ENCODE peak calls at places on chromosomes 13 and 19, in six cellular contexts. One of them, this sample, is unnamed.

GRCh38 chr19:8242212-8242821 is 33.1 kb downstream of the CERS4 start:
- DNase-seq in kidney epithelial cell: no peak
- DNase-seq in neural progenitor cell: no peak
- DNase-seq in psoas muscle: no peak
- DNase-seq in left ventricle myocardium inferior: no peak
- DNase-seq in thoracic aorta: no peak
- DNase-seq in this sample: no peak

GRCh38 chr13:42022796-42023493 is 25.5 kb upstream of the DGKH start:
- DNase-seq in thoracic aorta: no peak
- DNase-seq in left ventricle myocardium inferior: no peak
- DNase-seq in psoas muscle: no peak
- DNase-seq in kidney epithelial cell: no peak
- DNase-seq in neural progenitor cell: peak; percentile 21
- DNase-seq in this sample: no peak

GRCh38 chr13:35617420-35617819 is 140.9 kb upstream of the MAB21L1 start:
- DNase-seq in psoas muscle: no peak
- DNase-seq in thoracic aorta: no peak
- DNase-seq in left ventricle myocardium inferior: no peak
- DNase-seq in neural progenitor cell: no peak
- DNase-seq in kidney epithelial cell: no peak
- DNase-seq in this sample: no peak

GRCh38 chr19:7376151-7376852 is 27.6 kb downstream of the ARHGEF18 start:
- DNase-seq in left ventricle myocardium inferior: no peak
- DNase-seq in kidney epithelial cell: no peak
- DNase-seq in psoas muscle: no peak
- DNase-seq in neural progenitor cell: peak; percentile 44
- DNase-seq in thoracic aorta: no peak
- DNase-seq in this sample: no peak

GRCh38 chr13:48962281-48962680 is 13.4 kb upstream of the FNDC3A start:
- DNase-seq in thoracic aorta: no peak
- DNase-seq in psoas muscle: no peak
- DNase-seq in neural progenitor cell: no peak
- DNase-seq in left ventricle myocardium inferior: no peak
- DNase-seq in kidney epithelial cell: no peak
- DNase-seq in this sample: no peak

GRCh38 chr13:113369881-113370280 is 6.0 kb upstream of the GRTP1 start:
- DNase-seq in neural progenitor cell: no peak
- DNase-seq in kidney epithelial cell: no peak
- DNase-seq in thoracic aorta: no peak
- DNase-seq in psoas muscle: no peak
- DNase-seq in left ventricle myocardium inferior: no peak
- DNase-seq in this sample: no peak

GRCh38 chr13:85651440-85651839 is 147.8 kb downstream of the SLITRK6 start:
- DNase-seq in neural progenitor cell: no peak
- DNase-seq in kidney epithelial cell: no peak
- DNase-seq in thoracic aorta: no peak
- DNase-seq in psoas muscle: no peak
- DNase-seq in left ventricle myocardium inferior: no peak
- DNase-seq in this sample: no peak

GRCh38 chr13:29905845-29906244 is 55.4 kb upstream of the UBL3 start:
- DNase-seq in thoracic aorta: no peak
- DNase-seq in neural progenitor cell: no peak
- DNase-seq in kidney epithelial cell: no peak
- DNase-seq in left ventricle myocardium inferior: no peak
- DNase-seq in psoas muscle: no peak
- DNase-seq in this sample: no peak

GRCh38 chr19:47226426-47227346 is 4.3 kb downstream of the BBC3 start:
- DNase-seq in thoracic aorta: peak; percentile 39
- DNase-seq in psoas muscle: peak; percentile 88
- DNase-seq in kidney epithelial cell: no peak
- DNase-seq in neural progenitor cell: peak; percentile 66
- DNase-seq in left ventricle myocardium inferior: peak; percentile 89
- DNase-seq in this sample: peak; percentile 35

GRCh38 chr19:43433689-43434088 is 19.0 kb downstream of the TEX101 start:
- DNase-seq in left ventricle myocardium inferior: no peak
- DNase-seq in thoracic aorta: no peak
- DNase-seq in psoas muscle: no peak
- DNase-seq in neural progenitor cell: no peak
- DNase-seq in kidney epithelial cell: no peak
- DNase-seq in this sample: no peak

GRCh38 chr19:43435775-43436174 is 21.1 kb downstream of the TEX101 start:
- DNase-seq in left ventricle myocardium inferior: no peak
- DNase-seq in psoas muscle: no peak
- DNase-seq in neural progenitor cell: no peak
- DNase-seq in thoracic aorta: no peak
- DNase-seq in kidney epithelial cell: no peak
- DNase-seq in this sample: no peak

GRCh38 chr19:43430142-43430710 is 15.5 kb downstream of the TEX101 start:
- DNase-seq in thoracic aorta: no peak
- DNase-seq in kidney epithelial cell: no peak
- DNase-seq in left ventricle myocardium inferior: no peak
- DNase-seq in psoas muscle: no peak
- DNase-seq in neural progenitor cell: no peak
- DNase-seq in this sample: no peak

GRCh38 chr19:43430976-43431375 is 16.3 kb downstream of the TEX101 start:
- DNase-seq in psoas muscle: no peak
- DNase-seq in kidney epithelial cell: no peak
- DNase-seq in thoracic aorta: no peak
- DNase-seq in neural progenitor cell: no peak
- DNase-seq in left ventricle myocardium inferior: no peak
- DNase-seq in this sample: no peak

DNA sequence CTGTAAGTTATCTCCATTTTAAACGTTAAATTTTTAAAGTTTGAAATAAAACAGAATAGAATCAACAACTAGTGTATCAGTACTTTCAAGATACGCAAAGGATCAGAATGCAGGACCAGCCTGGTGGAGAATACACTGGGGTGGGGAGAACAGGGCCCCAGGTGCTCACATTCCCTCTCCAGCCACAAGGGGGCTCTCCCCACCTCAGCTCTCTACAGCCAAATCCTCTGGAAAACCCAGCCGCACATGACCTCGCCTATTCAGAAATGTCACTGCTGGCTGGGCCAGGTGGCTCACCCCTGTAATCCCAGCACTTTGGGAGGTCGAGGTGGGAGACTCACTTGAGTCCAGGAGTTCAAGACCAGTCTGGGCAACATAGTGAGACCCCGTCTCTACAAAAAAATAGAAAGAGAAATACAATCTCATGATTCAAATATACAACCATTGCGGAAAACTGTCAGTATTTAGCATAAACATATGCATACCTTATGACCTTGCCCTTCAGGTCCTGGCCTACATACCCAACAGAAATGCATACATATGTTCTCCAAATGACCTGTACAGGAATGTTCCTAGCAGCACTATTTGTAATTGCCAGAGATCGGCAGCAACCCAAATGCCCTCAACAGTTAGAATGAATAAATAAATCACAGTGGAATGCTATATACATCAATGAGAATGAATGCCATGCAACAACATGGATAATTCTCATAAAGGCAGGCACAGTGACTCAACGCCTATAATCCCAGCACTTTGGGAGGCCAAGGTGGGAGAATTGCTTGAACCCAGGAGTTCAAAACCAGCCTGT is 18.4 kb downstream of the TEX101 start:
- DNase-seq in thoracic aorta: no peak
- DNase-seq in psoas muscle: peak; percentile 20
- DNase-seq in kidney epithelial cell: no peak
- DNase-seq in neural progenitor cell: peak; percentile 78
- DNase-seq in left ventricle myocardium inferior: peak; percentile 41
- DNase-seq in this sample: no peak
- TF ChIP-seq CTCF in thoracic aorta: peak; percentile 59
- TF ChIP-seq CTCF in psoas muscle: peak; percentile 47
- TF ChIP-seq CTCF in kidney epithelial cell: peak; percentile 94
- TF ChIP-seq CTCF in neural progenitor cell: peak; percentile 86
- TF ChIP-seq CTCF in left ventricle myocardium inferior: peak; percentile 88
- TF ChIP-seq CTCF in this sample: peak; percentile 90

DNA sequence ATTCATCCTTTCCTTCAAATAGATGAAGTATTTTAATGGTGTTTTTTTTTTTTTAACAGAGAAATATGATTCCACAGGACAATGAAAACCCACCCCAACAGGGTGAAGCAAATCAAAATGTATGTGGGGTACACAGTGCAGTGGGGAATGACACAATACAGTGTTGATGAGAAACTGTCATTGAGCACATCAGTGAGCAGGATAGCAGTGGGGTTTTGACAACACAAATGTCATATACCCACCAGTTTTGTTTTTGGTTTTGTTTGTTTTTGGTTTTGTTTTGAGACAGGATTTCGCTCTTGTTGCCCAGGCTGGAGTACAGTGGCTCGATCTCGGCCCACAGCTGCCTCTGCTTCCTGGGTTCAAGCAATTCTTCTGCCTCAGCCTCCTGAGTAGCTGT is 29.2 kb downstream of the ZNF844 start:
- DNase-seq in neural progenitor cell: no peak
- DNase-seq in thoracic aorta: no peak
- DNase-seq in kidney epithelial cell: no peak
- DNase-seq in psoas muscle: no peak
- DNase-seq in left ventricle myocardium inferior: no peak
- DNase-seq in this sample: no peak
- H3K27me3 ChIP-seq in neural progenitor cell: no peaks in the 10 kb centered on the region
- H3K27me3 ChIP-seq in thoracic aorta: no peaks in the 10 kb centered on the region
- H3K27me3 ChIP-seq in kidney epithelial cell: no peaks in the 10 kb centered on the region
- H3K27me3 ChIP-seq in psoas muscle: no peaks in the 10 kb centered on the region
- H3K27me3 ChIP-seq in left ventricle myocardium inferior: no peaks in the 10 kb centered on the region
- H3K27me3 ChIP-seq in this sample: no peaks in the 10 kb centered on the region

DNA sequence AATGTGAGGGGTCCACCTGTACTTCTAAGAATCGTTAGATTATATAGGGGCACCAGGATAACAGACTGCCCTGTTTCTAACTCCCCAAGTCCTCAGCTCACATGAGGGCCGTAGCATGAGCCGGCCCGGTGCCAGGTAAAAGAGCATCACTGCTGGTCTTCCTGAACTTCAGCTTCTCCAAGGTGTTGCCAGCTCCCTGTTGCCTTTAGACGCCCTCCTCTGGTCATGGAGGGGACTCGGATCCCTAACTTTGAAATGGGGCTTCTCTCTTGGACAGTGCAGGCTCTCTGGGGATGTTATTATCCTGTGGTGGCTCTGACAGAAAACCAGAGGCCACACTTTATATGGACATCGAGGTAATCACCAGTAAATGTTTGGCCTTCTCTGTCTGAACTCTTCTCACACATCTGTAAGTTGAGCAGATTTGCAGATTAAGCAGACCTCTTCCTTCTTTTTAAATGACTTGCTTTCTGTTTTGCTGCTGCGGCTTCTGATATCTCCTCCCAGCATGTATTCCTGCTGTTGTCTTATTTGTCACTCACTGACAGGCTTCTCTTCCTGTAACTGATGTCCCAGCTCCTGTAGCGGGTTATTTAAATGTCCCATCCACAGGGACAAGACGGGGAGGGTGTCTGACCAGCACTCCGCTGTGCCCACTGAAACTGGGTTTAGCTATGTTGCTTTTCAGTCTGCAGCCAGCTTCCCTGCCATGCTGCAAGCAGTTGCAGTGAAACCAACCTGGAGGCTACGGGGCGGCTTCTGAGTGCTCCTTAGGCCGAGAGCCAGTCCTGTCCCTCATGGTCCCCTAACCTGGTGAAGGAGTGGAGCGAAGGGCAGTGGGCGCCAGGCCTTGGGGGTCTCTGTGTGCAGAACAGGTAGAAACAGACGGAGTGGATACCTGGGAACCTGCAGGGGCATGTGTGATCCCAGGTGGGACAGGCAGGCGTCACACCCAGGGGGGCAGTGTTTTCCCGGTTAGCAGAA is 39.2 kb downstream of the TSSK6 start:
- DNase-seq in kidney epithelial cell: no peak
- DNase-seq in psoas muscle: no peak
- DNase-seq in neural progenitor cell: peak; percentile 60
- DNase-seq in thoracic aorta: no peak
- DNase-seq in left ventricle myocardium inferior: no peak
- DNase-seq in this sample: no peak
- TF ChIP-seq CTCF in kidney epithelial cell: peak; percentile 29
- TF ChIP-seq CTCF in psoas muscle: peak; percentile 21
- TF ChIP-seq CTCF in neural progenitor cell: peak; percentile 56
- TF ChIP-seq CTCF in thoracic aorta: no peak
- TF ChIP-seq CTCF in left ventricle myocardium inferior: peak; percentile 45
- TF ChIP-seq CTCF in this sample: peak; percentile 59

DNA sequence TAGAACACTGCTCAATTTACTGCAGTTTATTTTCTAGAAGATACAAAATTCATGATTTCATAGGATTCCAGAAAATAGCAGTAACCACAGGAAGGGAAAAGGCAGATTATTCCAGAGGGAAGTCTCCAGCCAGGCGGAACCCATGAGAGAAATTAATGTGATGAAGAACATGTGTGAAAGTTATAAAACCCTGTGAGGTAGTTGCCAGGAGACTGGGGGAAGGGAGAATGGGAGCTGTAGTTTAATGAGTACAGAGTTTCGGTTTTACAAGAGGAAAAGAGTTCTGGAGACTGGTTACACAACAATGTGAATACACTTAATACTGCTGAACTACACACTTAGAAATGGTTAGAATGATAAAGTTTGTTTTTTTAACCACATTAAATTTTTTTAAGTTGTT is 14.2 kb upstream of the PDX1 start:
- DNase-seq in neural progenitor cell: no peak
- DNase-seq in kidney epithelial cell: no peak
- DNase-seq in psoas muscle: no peak
- DNase-seq in left ventricle myocardium inferior: no peak
- DNase-seq in thoracic aorta: no peak
- DNase-seq in this sample: no peak
- H3K27me3 ChIP-seq in neural progenitor cell: peaks cover 100% of the 10 kb centered on the region
- H3K27me3 ChIP-seq in kidney epithelial cell: peaks cover 6% of the 10 kb centered on the region
- H3K27me3 ChIP-seq in psoas muscle: peaks cover 68% of the 10 kb centered on the region
- H3K27me3 ChIP-seq in left ventricle myocardium inferior: peaks cover 100% of the 10 kb centered on the region
- H3K27me3 ChIP-seq in thoracic aorta: no peaks in the 10 kb centered on the region
- H3K27me3 ChIP-seq in this sample: peaks cover 5% of the 10 kb centered on the region

DNA sequence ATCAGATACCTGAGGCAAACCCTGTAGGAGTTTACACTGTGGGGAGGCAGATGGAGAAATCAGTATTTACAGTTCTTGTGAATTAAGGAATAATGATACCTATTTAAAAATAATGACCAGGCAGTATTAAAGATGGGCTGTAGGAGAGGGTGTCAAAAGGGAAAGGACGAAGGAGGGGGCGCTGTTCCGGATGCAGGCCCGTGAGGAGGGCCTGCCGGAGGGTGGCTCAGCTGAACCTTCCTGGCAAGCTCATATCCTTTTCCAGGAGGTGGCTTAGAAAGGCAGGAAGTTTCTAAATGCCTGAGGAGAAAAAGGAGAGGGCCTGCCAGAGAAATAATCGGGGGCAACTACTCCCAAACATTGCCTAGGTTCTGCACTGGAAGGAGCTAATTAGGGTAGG is 46.6 kb downstream of the MBNL2 start:
- DNase-seq in neural progenitor cell: no peak
- DNase-seq in left ventricle myocardium inferior: no peak
- DNase-seq in kidney epithelial cell: no peak
- DNase-seq in psoas muscle: no peak
- DNase-seq in thoracic aorta: no peak
- DNase-seq in this sample: no peak
- TF ChIP-seq CTCF in neural progenitor cell: no peak
- TF ChIP-seq CTCF in left ventricle myocardium inferior: peak; percentile 20
- TF ChIP-seq CTCF in kidney epithelial cell: no peak
- TF ChIP-seq CTCF in psoas muscle: no peak
- TF ChIP-seq CTCF in thoracic aorta: no peak
- TF ChIP-seq CTCF in this sample: no peak

This sample was measured in BJ.